ENCODE peak calls at places on chromosomes 4 and X, in ten cellular contexts. Z is fibroblast of pulmonary artery; E is fibroblast of the conjunctiva; T is stimulated activated CD4-positive, alpha-beta T cell treated with anti-CD3 and anti-CD28 coated beads, Interleukin-12 subunit alpha, Interleukin-12 subunit beta, amount 100 ng/mL, for 24 hours; S is small intestine; X is hepatic stellate cell; V is KG1; N is SK-N-DZ; M is cardiac muscle cell; H is posterior cingulate gyrus. P is an unnamed sample.

GRCh38 chr4:69881173-69881773 is 21.3 kb upstream of the SULT1E1 start:
- DNase-seq in Z (peak), E (peak), T (no peak), S (peak), X (peak), V (no peak), N (peak), M (peak), H (peak), P (peak)

GRCh38 chr4:7419961-7420660 is 14.6 kb downstream of the PSAPL1 start:
- DNase-seq in Z (no peak), E (no peak), T (no peak), S (no peak), X (no peak), V (no peak), N (no peak), M (no peak), H (peak), P (no peak)

GRCh38 chr4:67460574-67460973 is 84.7 kb downstream of the CENPC start:
- DNase-seq in Z (no peak), E (no peak), T (no peak), S (no peak), X (no peak), V (no peak), N (no peak), M (no peak), H (no peak), P (no peak)

GRCh38 chr4:108370291-108370690 is 201.6 kb upstream of the LEF1 start:
- DNase-seq in Z (no peak), E (no peak), T (peak), S (no peak), X (no peak), V (no peak), N (no peak), M (no peak), H (no peak), P (no peak)

GRCh38 chrX:18422325-18422724 is 3.1 kb upstream of the CDKL5 start:
- DNase-seq in Z (peak), E (peak), T (no peak), S (no peak), X (peak), V (no peak), N (no peak), M (peak), H (no peak), P (no peak)

GRCh38 chr4:171956678-171957077 is 143.5 kb downstream of the GALNTL6 start:
- DNase-seq in Z (no peak), E (no peak), T (no peak), S (no peak), X (no peak), V (no peak), N (no peak), M (no peak), H (no peak), P (no peak)

GRCh38 chrX:119121341-119121740 is 6.3 kb downstream of the KIAA1210 start:
- DNase-seq in Z (peak), E (no peak), T (no peak), S (no peak), X (peak), V (no peak), N (no peak), M (peak), H (no peak), P (no peak)

GRCh38 chr4:58225460-58225859 is 1115.3 kb upstream of the IGFBP7 start:
- DNase-seq in Z (no peak), E (no peak), T (no peak), S (no peak), X (no peak), V (no peak), N (no peak), M (no peak), H (no peak), P (peak)

GRCh38 chr4:80201326-80202151 is 4.2 kb downstream of the PRDM8 start:
- DNase-seq in Z (peak), E (no peak), T (no peak), S (no peak), X (peak), V (peak), N (no peak), M (peak), H (peak), P (no peak)

GRCh38 chr4:25792200-25792791 is 70.5 kb downstream of the SEL1L3 start:
- DNase-seq in Z (peak), E (no peak), T (no peak), S (peak), X (no peak), V (no peak), N (peak), M (peak), H (peak), P (peak)

GRCh38 chr4:1985780-1986577 is 22.8 kb downstream of the NELFA start:
- DNase-seq in Z (no peak), E (no peak), T (no peak), S (no peak), X (no peak), V (no peak), N (no peak), M (no peak), H (peak), P (no peak)

GRCh38 chr4:183783933-183784622 is 121.0 kb upstream of the STOX2 start:
- DNase-seq in Z (peak), E (peak), T (no peak), S (peak), X (no peak), V (no peak), N (no peak), M (peak), H (no peak), P (no peak)

GRCh38 chr4:105112274-105112673 is 34.4 kb upstream of the TET2 start:
- DNase-seq in Z (no peak), E (no peak), T (no peak), S (no peak), X (no peak), V (no peak), N (no peak), M (no peak), H (no peak), P (no peak)

GRCh38 chrX:73943572-73943899 is 360.4 kb upstream of the ZCCHC13 start:
- DNase-seq in Z (peak), E (no peak), T (no peak), S (no peak), X (no peak), V (no peak), N (no peak), M (no peak), H (no peak), P (no peak)

GRCh38 chr4:140096483-140096861 is 57.5 kb downstream of the MAML3 start:
- DNase-seq in Z (no peak), E (no peak), T (no peak), S (no peak), X (no peak), V (no peak), N (no peak), M (no peak), H (no peak), P (no peak)

GRCh38 chr4:5928241-5928640 is 35.4 kb upstream of the CRMP1 start:
- DNase-seq in Z (no peak), E (no peak), T (no peak), S (no peak), X (no peak), V (no peak), N (no peak), M (peak), H (peak), P (no peak)

GRCh38 chr4:147760176-147760575 is 28.3 kb downstream of the ARHGAP10 start:
- DNase-seq in Z (no peak), E (no peak), T (no peak), S (no peak), X (no peak), V (no peak), N (no peak), M (no peak), H (no peak), P (no peak)

GRCh38 chrX:85107407-85107806 is 103.7 kb downstream of the APOOL start:
- DNase-seq in Z (no peak), E (no peak), T (no peak), S (no peak), X (no peak), V (no peak), N (no peak), M (no peak), H (peak), P (no peak)

GRCh38 chrX:140034916-140035315 is 69.6 kb upstream of the CXorf66 start:
- DNase-seq in Z (peak), E (no peak), T (no peak), S (peak), X (no peak), V (no peak), N (no peak), M (peak), H (no peak), P (peak)

GRCh38 chr4:6461301-6462165 is 10.9 kb downstream of the PPP2R2C start:
- DNase-seq in Z (no peak), E (no peak), T (no peak), S (no peak), X (no peak), V (no peak), N (no peak), M (no peak), H (no peak), P (no peak)

GRCh38 chr4:84451546-84451945 is 47.5 kb downstream of the NKX6-1 start:
- DNase-seq in Z (peak), E (no peak), T (no peak), S (no peak), X (no peak), V (no peak), N (no peak), M (peak), H (no peak), P (peak)

GRCh38 chr4:4254179-4254578 is 6.2 kb upstream of the TMEM128 start:
- DNase-seq in Z (no peak), E (no peak), T (no peak), S (no peak), X (no peak), V (no peak), N (no peak), M (no peak), H (no peak), P (no peak)

GRCh38 chr4:99593781-99594636 is 19.4 kb downstream of the MTTP start:
- DNase-seq in Z (no peak), E (no peak), T (no peak), S (no peak), X (no peak), V (no peak), N (no peak), M (no peak), H (no peak), P (no peak)

GRCh38 chrX:48909703-48910102 is 1.7 kb downstream of the SLC35A2 start:
- DNase-seq in Z (no peak), E (no peak), T (no peak), S (no peak), X (no peak), V (no peak), N (no peak), M (no peak), H (no peak), P (no peak)

GRCh38 chr4:54423066-54423465 is 194.0 kb downstream of the PDGFRA start:
- DNase-seq in Z (no peak), E (no peak), T (no peak), S (no peak), X (no peak), V (no peak), N (no peak), M (no peak), H (no peak), P (no peak)

GRCh38 chr4:10151182-10151581 is 34.6 kb upstream of the WDR1 start:
- DNase-seq in Z (no peak), E (no peak), T (no peak), S (no peak), X (no peak), V (no peak), N (no peak), M (no peak), H (no peak), P (no peak)

GRCh38 chrX:44873415-44874270 is 655 bp downstream of the KDM6A start:
- DNase-seq in Z (peak), E (no peak), T (no peak), S (peak), X (peak), V (peak), N (peak), M (peak), H (peak), P (peak)

GRCh38 chr4:23789765-23790164 is 100.1 kb downstream of the PPARGC1A start:
- DNase-seq in Z (peak), E (peak), T (no peak), S (no peak), X (peak), V (no peak), N (no peak), M (peak), H (no peak), P (no peak)